ENCODE peak calls at places on chromosome 20, in five cellular contexts. Z is cardiac muscle cell, H is transverse colon, R is adrenal gland, X is left lung. U is an unnamed sample.

GRCh38 chr20:50305636-50306477 is 115.2 kb downstream of the CEBPB start:
- DNase-seq in X (no peak), R (peak; percentile 90), H (peak; percentile 71), Z (peak; percentile 60), U (no peak)

GRCh38 chr20:8735014-8735413 is 333.9 kb upstream of the PLCB4 start:
- DNase-seq in H (no peak), X (no peak), Z (no peak), R (no peak), U (no peak)

GRCh38 chr20:50729925-50730764 is 1.2 kb upstream of the PARD6B start:
- DNase-seq in X (no peak), H (peak; percentile 25), R (peak; percentile 52), Z (peak; percentile 50), U (no peak)

GRCh38 chr20:48850257-48850656 is 22.5 kb upstream of the PREX1 start:
- DNase-seq in H (no peak), X (no peak), Z (no peak), R (no peak), U (no peak)

GRCh38 chr20:47258745-47259695 is 97.5 kb downstream of the ZMYND8 start:
- DNase-seq in X (no peak), H (no peak), R (peak; percentile 77), Z (peak; percentile 74), U (peak; percentile 53)

GRCh38 chr20:51204794-51205193 is 181.9 kb upstream of the KCNG1 start:
- DNase-seq in R (no peak), H (no peak), X (no peak), Z (no peak), U (no peak)

GRCh38 chr20:47607208-47607613 is 105.5 kb downstream of the NCOA3 start:
- DNase-seq in Z (peak; percentile 51), X (no peak), R (no peak), H (no peak), U (no peak)

GRCh38 chr20:54085425-54085824 is 15.0 kb upstream of the BCAS1 start:
- DNase-seq in Z (no peak), R (no peak), X (no peak), H (no peak), U (no peak)

GRCh38 chr20:57384486-57384885 is 6.7 kb upstream of the RBM38 start:
- DNase-seq in Z (no peak), H (no peak), X (no peak), R (no peak), U (no peak)

GRCh38 chr20:45097485-45098095 is 3.3 kb downstream of the KCNS1 start:
- DNase-seq in H (peak; percentile 26), X (peak; percentile 55), R (peak; percentile 56), Z (peak; percentile 64), U (no peak)

GRCh38 chr20:25389858-25390537 is 637 bp downstream of the ABHD12 start:
- DNase-seq in H (peak; percentile 50), Z (peak; percentile 17), R (peak; percentile 57), X (peak; percentile 46), U (peak; percentile 33)

GRCh38 chr20:32012159-32012682 is 2.0 kb downstream of the CCM2L start:
- DNase-seq in H (no peak), R (no peak), Z (no peak), X (no peak), U (no peak)

GRCh38 chr20:32009564-32009963 is 674 bp upstream of the CCM2L start:
- DNase-seq in R (no peak), X (no peak), Z (no peak), H (no peak), U (no peak)

GRCh38 chr20:32007787-32008616 is 2.2 kb upstream of the CCM2L start:
- DNase-seq in H (no peak), X (no peak), Z (peak; percentile 50), R (peak; percentile 69), U (peak; percentile 58)

GRCh38 chr20:32010666-32011065 is 428 bp downstream of the CCM2L start:
- DNase-seq in X (no peak), R (no peak), H (no peak), Z (no peak), U (no peak)

GRCh38 chr20:32010096-32010495 is at the start of gene CCM2L:
- DNase-seq in H (no peak), R (no peak), Z (no peak), X (no peak), U (peak; percentile 45)
- H3K27ac ChIP-seq in H (peak within 1 kb of the TSS; percentile 41), R (no peak within 1 kb of the TSS), Z (no peak within 1 kb of the TSS), X (peak within 1 kb of the TSS; percentile 17), U (peak within 1 kb of the TSS; percentile 89)

DNA sequence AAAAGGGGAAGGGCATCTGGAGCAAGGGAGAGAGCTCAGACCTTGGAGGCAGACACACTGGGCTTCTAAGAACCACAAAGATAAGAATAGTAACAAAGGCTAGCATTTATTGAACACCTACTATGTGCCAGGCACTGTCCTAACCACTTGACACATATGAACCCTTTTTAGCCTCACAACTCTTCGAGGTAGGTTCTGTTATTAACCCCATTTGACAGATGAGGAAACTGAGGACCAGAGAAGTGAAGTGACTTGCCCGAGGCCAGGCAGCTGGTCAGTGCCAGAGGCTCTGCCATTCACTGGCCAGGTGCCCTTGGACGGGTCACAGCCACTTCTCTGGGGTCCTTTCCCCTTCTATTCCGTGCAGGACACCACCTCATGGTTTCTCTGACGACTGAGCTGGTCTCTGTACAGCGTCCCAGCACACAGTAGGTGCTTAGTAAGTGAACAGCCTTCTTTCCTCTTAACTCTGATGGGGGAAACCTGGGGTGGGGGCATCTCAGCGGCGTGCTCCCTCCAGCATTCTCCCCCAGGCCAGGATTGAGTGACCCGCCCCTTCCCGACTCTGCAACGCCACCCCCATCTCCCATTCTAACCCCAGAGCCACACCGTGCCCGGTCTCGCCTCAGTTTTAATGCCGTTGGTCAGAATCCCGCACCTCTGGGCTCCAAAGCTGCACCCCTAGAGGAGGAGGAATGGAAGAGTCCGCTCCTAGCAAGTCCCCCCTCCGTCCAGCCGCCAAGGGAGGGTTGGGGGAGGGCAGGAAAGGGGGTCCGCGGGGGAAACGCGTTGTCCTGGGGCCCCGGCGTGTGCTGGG is 55.7 kb downstream of the CD40 start:
- DNase-seq in R (no peak), X (no peak), H (no peak), Z (no peak), U (no peak)
- H3K27me3 ChIP-seq in R (peaks cover 11% of the 10 kb centered on the region), X (peaks cover 95% of the 10 kb centered on the region), H (peaks cover 51% of the 10 kb centered on the region), Z (peaks cover 46% of the 10 kb centered on the region), U (peaks cover 94% of the 10 kb centered on the region)

GRCh38 chr20:17965042-17965697 is 3.4 kb downstream of the SNX5 start:
- DNase-seq in Z (peak; percentile 65), X (no peak), H (no peak), R (no peak), U (no peak)

GRCh38 chr20:17967595-17968365 is 814 bp downstream of the SNX5 start:
- DNase-seq in Z (peak; percentile 63), H (no peak), R (peak; percentile 66), X (no peak), U (no peak)

GRCh38 chr20:17968366-17969275 is at the start of the genes MGME1 and SNX5:
- DNase-seq in H (peak; percentile 100), X (peak; percentile 100), R (peak; percentile 100), Z (peak; percentile 100), U (peak; percentile 100)

GRCh38 chr20:17964632-17965031 is 4.0 kb downstream of the SNX5 start:
- DNase-seq in X (no peak), H (no peak), Z (no peak), R (no peak), U (no peak)

DNA sequence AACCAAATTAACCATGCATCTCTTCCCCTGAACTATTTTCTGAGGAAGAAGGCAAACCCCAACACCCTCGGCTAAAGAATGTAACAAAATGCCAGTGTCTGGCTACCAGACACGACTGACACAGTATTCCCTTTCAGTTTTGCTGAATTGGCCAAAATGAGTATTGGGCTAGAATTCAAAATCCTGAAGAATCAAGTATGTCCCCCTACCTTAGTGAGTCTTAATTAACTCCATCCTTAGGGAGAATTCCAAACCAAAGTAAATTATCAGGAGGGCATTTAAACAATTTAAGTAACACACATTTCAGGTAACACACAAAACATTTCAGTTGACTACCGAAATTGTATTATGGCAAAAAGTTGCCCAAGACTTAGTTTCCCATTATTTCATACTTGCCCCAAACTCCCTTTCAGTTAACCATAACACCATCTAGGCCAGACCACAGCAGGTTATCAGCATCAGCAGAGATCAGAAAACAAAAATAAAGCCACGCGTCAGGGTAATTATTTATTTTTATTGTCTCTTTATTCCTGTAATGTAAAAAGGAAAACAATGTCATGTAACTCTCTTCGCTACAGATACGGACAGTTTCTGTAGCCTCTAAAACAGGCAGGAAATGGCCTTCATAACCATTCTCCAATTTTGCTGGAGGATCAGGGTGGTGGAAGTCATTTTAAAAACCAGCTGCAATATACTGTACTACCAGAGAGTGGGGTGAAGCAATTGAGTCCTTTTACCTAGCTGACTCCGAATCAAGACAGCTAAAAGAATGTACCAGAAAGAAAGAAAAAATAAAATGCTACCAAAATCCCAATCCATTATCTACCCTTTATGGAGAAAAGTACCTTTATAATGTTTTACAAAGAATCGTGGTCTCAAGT is 1.9 kb downstream of the SNX5 start:
- DNase-seq in H (no peak), X (no peak), Z (peak; percentile 64), R (no peak), U (no peak)
- TF ChIP-seq CTCF in H (peak; percentile 56), X (no peak), Z (peak; percentile 22), R (peak; percentile 39), U (peak; percentile 24)

GRCh38 chr20:4926531-4927156 is 74.7 kb downstream of the SLC23A2 start:
- DNase-seq in R (no peak), Z (no peak), X (no peak), H (no peak), U (no peak)
- H3K27ac ChIP-seq in R (peak overlapping the region; percentile 45), Z (no peak overlapping the region), X (no peak overlapping the region), H (peak overlapping the region; percentile 28), U (peak overlapping the region; percentile 57)

DNA sequence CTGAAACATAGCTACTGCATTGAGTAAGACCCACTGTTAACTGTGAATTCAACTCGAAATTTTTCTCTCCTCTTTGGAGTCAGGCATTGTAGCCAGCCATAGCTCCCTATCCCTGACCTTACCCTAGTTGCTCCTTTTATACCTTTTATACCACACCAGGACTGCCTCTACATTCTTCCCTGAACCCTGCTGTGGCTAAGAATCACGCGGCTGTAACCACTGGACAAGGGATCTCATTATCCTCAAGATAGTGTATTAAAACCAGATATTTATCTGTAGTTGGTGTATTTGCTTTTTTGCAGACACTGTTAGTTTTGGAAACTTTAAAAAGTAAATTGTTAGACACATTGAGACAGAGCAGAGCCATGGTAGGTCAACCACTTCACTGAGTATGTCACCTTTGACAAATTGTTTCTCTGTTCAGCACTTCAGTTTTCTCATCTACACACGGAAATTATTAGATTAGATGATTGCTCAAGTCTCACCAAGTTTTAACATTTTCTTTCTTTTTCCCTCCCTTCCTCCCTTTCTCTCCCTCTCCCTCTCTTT is 171.9 kb upstream of the PRND start:
- DNase-seq in R (no peak), H (no peak), Z (no peak), X (no peak), U (no peak)
- H3K27me3 ChIP-seq in R (no peaks in the 10 kb centered on the region), H (no peaks in the 10 kb centered on the region), Z (no peaks in the 10 kb centered on the region), X (no peaks in the 10 kb centered on the region), U (peaks cover 26% of the 10 kb centered on the region)

GRCh38 chr20:62994850-62995249 is 11.9 kb downstream of the BHLHE23 start:
- DNase-seq in H (no peak), X (no peak), R (no peak), Z (no peak), U (no peak)
- TF ChIP-seq CTCF in H (no peak), X (no peak), R (no peak), Z (no peak), U (no peak)

GRCh38 chr20:327946-328563 is 2.7 kb downstream of the SOX12 start:
- DNase-seq in H (no peak), Z (peak; percentile 23), X (no peak), R (peak; percentile 58), U (no peak)
- H3K27ac ChIP-seq in H (peak overlapping the region; percentile 98), Z (peak overlapping the region; percentile 74), X (peak overlapping the region; percentile 72), R (peak overlapping the region; percentile 5), U (peak overlapping the region; percentile 98)

U was measured in left ventricle myocardium inferior.